ENCODE peak calls at places on chromosomes 6 and 20, in six cellular contexts. W, G, S, N, J and B are unnamed samples.

GRCh38 chr20:33704197-33704924 is 15.7 kb downstream of the PXMP4 start:
- DNase-seq in S (no peak), G (no peak), J (no peak), N (no peak), W (no peak), B (no peak)

GRCh38 chr20:58494923-58495622 is 20.1 kb downstream of the APCDD1L start:
- DNase-seq in J (no peak), S (no peak), N (no peak), W (no peak), G (no peak), B (no peak)

GRCh38 chr6:148177589-148178233 is 164.9 kb upstream of the SASH1 start:
- DNase-seq in S (peak), G (no peak), J (peak), N (peak), W (peak), B (peak)

GRCh38 chr6:10406556-10406955 is 8.3 kb downstream of the TFAP2A start:
- DNase-seq in N (no peak), W (no peak), S (no peak), G (no peak), J (no peak), B (no peak)

GRCh38 chr20:24617080-24617432 is 147.6 kb downstream of the SYNDIG1 start:
- DNase-seq in W (no peak), J (no peak), N (no peak), G (no peak), S (no peak), B (no peak)

GRCh38 chr6:138115877-138116660 is 8.8 kb upstream of the PERP start:
- DNase-seq in N (peak), G (peak), S (peak), J (peak), W (peak), B (peak)

GRCh38 chr6:56946368-56946767 is 8.5 kb upstream of the BEND6 start:
- DNase-seq in N (no peak), G (no peak), J (no peak), W (no peak), S (no peak), B (no peak)

GRCh38 chr6:87914637-87915395 is 132.8 kb upstream of the SPACA1 start:
- DNase-seq in N (no peak), W (no peak), G (no peak), J (no peak), S (peak), B (no peak)

GRCh38 chr20:1207293-1207884 is 4.1 kb downstream of the C20orf202 start:
- DNase-seq in S (no peak), W (no peak), G (no peak), N (no peak), J (no peak), B (no peak)

GRCh38 chr6:123415844-123416468 is 220.8 kb downstream of the TRDN start:
- DNase-seq in G (peak), J (no peak), N (peak), W (peak), S (peak), B (peak)

GRCh38 chr6:33578588-33579011 is 1.5 kb downstream of the BAK1 start:
- DNase-seq in S (no peak), J (no peak), W (no peak), G (peak), N (peak), B (peak)

GRCh38 chr6:15026832-15027231 is 219.0 kb upstream of the JARID2 start:
- DNase-seq in W (peak), N (no peak), S (peak), G (no peak), J (no peak), B (peak)

GRCh38 chr20:38610521-38610920 is 8.9 kb downstream of the ARHGAP40 start:
- DNase-seq in J (no peak), N (no peak), S (peak), W (no peak), G (no peak), B (no peak)

GRCh38 chr6:1607557-1608221 is 2.0 kb upstream of the FOXC1 start:
- DNase-seq in G (no peak), W (no peak), S (no peak), J (no peak), N (no peak), B (no peak)

GRCh38 chr20:58224974-58225373 is 3.5 kb downstream of the ANKRD60 start:
- DNase-seq in S (no peak), G (no peak), N (no peak), J (no peak), W (no peak), B (no peak)

GRCh38 chr20:10090588-10091166 is 55.9 kb downstream of the ANKEF1 start:
- DNase-seq in G (no peak), W (peak), J (no peak), S (peak), N (peak), B (peak)

GRCh38 chr20:46063652-46064054 is 26.1 kb downstream of the NCOA5 start:
- DNase-seq in N (no peak), W (no peak), J (no peak), S (no peak), G (no peak), B (no peak)

GRCh38 chr6:36118550-36119107 is 11.7 kb upstream of the MAPK13 start:
- DNase-seq in N (no peak), G (peak), W (no peak), S (peak), J (no peak), B (peak)

GRCh38 chr6:117555882-117556498 is 46.3 kb downstream of the GOPC start:
- DNase-seq in G (peak), W (no peak), J (no peak), S (peak), N (no peak), B (peak)

GRCh38 chr6:71473908-71474307 is 185.3 kb downstream of the OGFRL1 start:
- DNase-seq in G (no peak), S (peak), N (no peak), J (no peak), W (no peak), B (no peak)

GRCh38 chr20:38299963-38300362 is 4.0 kb upstream of the BPI start:
- DNase-seq in J (no peak), S (no peak), G (no peak), N (no peak), W (no peak), B (peak)

GRCh38 chr6:5323979-5324378 is 62.7 kb downstream of the FARS2 start:
- DNase-seq in N (no peak), W (no peak), S (no peak), G (no peak), J (no peak), B (no peak)

GRCh38 chr6:91029211-91029610 is 442.3 kb upstream of the MAP3K7 start:
- DNase-seq in W (no peak), N (no peak), G (no peak), S (no peak), J (no peak), B (no peak)

GRCh38 chr6:509676-510075 is 118.1 kb downstream of the IRF4 start:
- DNase-seq in S (no peak), N (no peak), W (no peak), J (no peak), G (peak), B (no peak)

GRCh38 chr6:150299873-150300485 is 68.8 kb upstream of the IYD start:
- DNase-seq in J (no peak), S (no peak), W (peak), N (no peak), G (no peak), B (no peak)

GRCh38 chr6:35919827-35920751 is 809 bp downstream of the SRPK1 start:
- DNase-seq in G (peak), S (peak), W (peak), J (peak), N (peak), B (peak)

GRCh38 chr6:163716690-163717089 is 302.2 kb downstream of the QKI start:
- DNase-seq in G (no peak), N (no peak), W (no peak), J (no peak), S (no peak), B (no peak)

GRCh38 chr6:76584121-76584520 is 511.7 kb upstream of the IMPG1 start:
- DNase-seq in N (no peak), S (no peak), W (no peak), G (no peak), J (no peak), B (no peak)

GRCh38 chr6:34277763-34278112 is 28.9 kb upstream of the SMIM29 start:
- DNase-seq in W (no peak), S (no peak), N (no peak), J (no peak), G (no peak), B (no peak)

GRCh38 chr6:5344038-5344437 is 82.7 kb downstream of the FARS2 start:
- DNase-seq in N (no peak), W (no peak), J (no peak), S (no peak), G (no peak), B (no peak)

GRCh38 chr20:309306-309840 is 12.0 kb downstream of the ZCCHC3 start:
- DNase-seq in N (no peak), S (peak), G (no peak), W (no peak), J (no peak), B (no peak)